ENCODE peak calls at places on chromosomes 12 and 14, in eight cellular contexts. Q, Z, W, J, I, H, V and N are unnamed samples.

GRCh38 chr14:93105362-93105761 is 10.4 kb downstream of the ITPK1 start:
- DNase-seq in J (peak; percentile 64), Q (peak; percentile 73), V (peak; percentile 67), W (peak; percentile 73), I (peak; percentile 41), H (peak; percentile 72), Z (no peak), N (no peak)

GRCh38 chr12:76764856-76765255 is 941 bp downstream of the ZDHHC17 start:
- DNase-seq in V (no peak), Z (no peak), J (peak; percentile 41), W (no peak), Q (peak; percentile 18), I (no peak), H (no peak), N (no peak)

GRCh38 chr12:95608252-95609033 is 57.2 kb upstream of the USP44 start:
- DNase-seq in I (peak; percentile 85), Z (no peak), Q (peak; percentile 54), V (peak; percentile 88), W (peak; percentile 91), H (peak; percentile 65), J (peak; percentile 24), N (no peak)

GRCh38 chr12:115755061-115755751 is 522.3 kb downstream of the MED13L start:
- DNase-seq in Q (no peak), W (no peak), V (no peak), J (no peak), Z (no peak), H (no peak), I (no peak), N (no peak)

GRCh38 chr12:26701604-26702215 is 131.3 kb downstream of the ITPR2 start:
- DNase-seq in Z (no peak), I (no peak), V (no peak), Q (peak; percentile 76), J (peak; percentile 75), H (no peak), W (no peak), N (no peak)

GRCh38 chr12:104263026-104263425 is 40.5 kb upstream of the EID3 start:
- DNase-seq in V (no peak), J (no peak), H (no peak), Q (no peak), I (no peak), W (no peak), Z (no peak), N (peak; percentile 30)

GRCh38 chr14:90597961-90598360 is 201.1 kb downstream of the CALM1 start:
- DNase-seq in H (no peak), W (no peak), Z (no peak), I (no peak), J (no peak), Q (no peak), V (no peak), N (no peak)

GRCh38 chr14:91114079-91115065 is 499 bp downstream of the DGLUCY start:
- DNase-seq in W (peak; percentile 84), H (peak; percentile 41), Q (peak; percentile 44), I (peak; percentile 66), Z (peak; percentile 84), V (no peak), J (peak; percentile 81), N (no peak)

GRCh38 chr12:49068879-49069506 is 786 bp downstream of the RHEBL1 start:
- DNase-seq in H (no peak), W (no peak), Z (no peak), Q (no peak), I (no peak), V (no peak), J (no peak), N (no peak)

GRCh38 chr12:98373019-98373554 is 142.3 kb upstream of the TMPO start:
- DNase-seq in W (no peak), H (no peak), I (no peak), V (no peak), Q (peak; percentile 73), Z (no peak), J (peak; percentile 73), N (no peak)

GRCh38 chr12:95733156-95733825 is 57.3 kb downstream of the NTN4 start:
- DNase-seq in Q (peak; percentile 14), J (no peak), W (no peak), I (no peak), H (no peak), V (no peak), Z (no peak), N (no peak)

GRCh38 chr12:114476159-114476558 is 70.2 kb upstream of the TBX5 start:
- DNase-seq in I (no peak), W (no peak), H (no peak), Z (no peak), Q (peak; percentile 58), V (no peak), J (peak; percentile 16), N (no peak)

GRCh38 chr12:131793623-131794022 is 34.6 kb upstream of the MMP17 start:
- DNase-seq in Z (no peak), H (no peak), W (no peak), Q (peak; percentile 11), V (no peak), J (peak; percentile 60), I (no peak), N (no peak)

GRCh38 chr12:108849653-108850052 is 7.7 kb downstream of the SSH1 start:
- DNase-seq in Q (no peak), V (no peak), W (no peak), I (no peak), H (no peak), Z (no peak), J (peak; percentile 64), N (no peak)

GRCh38 chr12:89932950-89933349 is 224.3 kb upstream of the ATP2B1 start:
- DNase-seq in I (no peak), Z (no peak), V (no peak), W (no peak), Q (no peak), H (no peak), J (peak; percentile 67), N (no peak)

GRCh38 chr12:64497484-64497883 is 45.6 kb downstream of the TBK1 start:
- DNase-seq in W (no peak), V (no peak), J (no peak), Q (no peak), H (no peak), Z (no peak), I (no peak), N (no peak)

GRCh38 chr12:92971869-92972524 is 42.9 kb upstream of the EEA1 start:
- DNase-seq in H (no peak), Q (peak; percentile 82), W (no peak), V (no peak), I (no peak), Z (no peak), J (peak; percentile 93), N (no peak)

GRCh38 chr14:86815341-86815740 is 1177.6 kb downstream of the GALC start:
- DNase-seq in Z (no peak), W (no peak), V (no peak), H (no peak), I (no peak), Q (no peak), J (no peak), N (no peak)

GRCh38 chr14:24392327-24393098 is 6.3 kb upstream of the NYNRIN start:
- DNase-seq in Q (peak; percentile 75), V (no peak), W (no peak), H (no peak), Z (no peak), J (peak; percentile 80), I (no peak), N (no peak)
- TF ChIP-seq CTCF in Q (peak; percentile 38), V (no peak), W (no peak), H (no peak), Z (no peak), J (peak; percentile 47), I (no peak), N (peak; percentile 45)

DNA sequence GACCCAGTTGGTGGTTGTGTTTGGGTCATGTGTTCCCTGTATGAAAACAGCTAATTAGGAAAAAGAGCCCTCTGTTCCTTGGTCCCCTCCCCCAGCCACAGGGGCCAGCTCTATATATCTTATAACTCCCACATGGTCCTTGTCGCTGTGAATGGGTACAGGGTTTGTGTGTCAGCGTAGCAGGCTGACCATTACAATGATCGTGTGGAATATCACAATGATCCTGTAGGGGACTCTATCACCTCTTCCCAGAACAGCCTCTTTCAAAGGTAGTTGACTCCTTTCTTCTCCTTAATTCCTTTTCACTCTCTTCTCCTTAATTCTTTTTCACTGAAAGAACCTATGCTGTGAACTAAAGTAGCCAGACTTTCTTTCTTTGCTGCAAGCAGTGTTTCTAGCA is 51.6 kb upstream of the RIC8B start:
- DNase-seq in Z (no peak), J (no peak), I (no peak), Q (no peak), W (no peak), H (no peak), V (no peak), N (peak; percentile 46)
- TF ChIP-seq CTCF in Z (peak; percentile 57), J (peak; percentile 33), I (no peak), Q (peak; percentile 9), W (peak; percentile 25), H (no peak), V (no peak), N (no peak)

GRCh38 chr14:76773956-76774355 is 12.7 kb downstream of the VASH1 start:
- DNase-seq in J (no peak), H (no peak), V (peak; percentile 28), Z (peak; percentile 43), Q (no peak), I (no peak), W (peak; percentile 54), N (no peak)

GRCh38 chr14:76772300-76773187 is 11.3 kb downstream of the VASH1 start:
- DNase-seq in H (peak; percentile 67), Q (peak; percentile 98), I (no peak), Z (peak; percentile 64), J (peak; percentile 77), W (peak; percentile 88), V (peak; percentile 87), N (no peak)

GRCh38 chr14:76774471-76775158 is 13.3 kb downstream of the VASH1 start:
- DNase-seq in H (no peak), J (no peak), Q (no peak), V (peak; percentile 4), I (no peak), W (no peak), Z (peak; percentile 44), N (no peak)

GRCh38 chr14:76771432-76771980 is 10.2 kb downstream of the VASH1 start:
- DNase-seq in V (peak; percentile 13), I (no peak), H (no peak), Q (no peak), J (no peak), W (peak; percentile 50), Z (peak; percentile 40), N (peak; percentile 56)

DNA sequence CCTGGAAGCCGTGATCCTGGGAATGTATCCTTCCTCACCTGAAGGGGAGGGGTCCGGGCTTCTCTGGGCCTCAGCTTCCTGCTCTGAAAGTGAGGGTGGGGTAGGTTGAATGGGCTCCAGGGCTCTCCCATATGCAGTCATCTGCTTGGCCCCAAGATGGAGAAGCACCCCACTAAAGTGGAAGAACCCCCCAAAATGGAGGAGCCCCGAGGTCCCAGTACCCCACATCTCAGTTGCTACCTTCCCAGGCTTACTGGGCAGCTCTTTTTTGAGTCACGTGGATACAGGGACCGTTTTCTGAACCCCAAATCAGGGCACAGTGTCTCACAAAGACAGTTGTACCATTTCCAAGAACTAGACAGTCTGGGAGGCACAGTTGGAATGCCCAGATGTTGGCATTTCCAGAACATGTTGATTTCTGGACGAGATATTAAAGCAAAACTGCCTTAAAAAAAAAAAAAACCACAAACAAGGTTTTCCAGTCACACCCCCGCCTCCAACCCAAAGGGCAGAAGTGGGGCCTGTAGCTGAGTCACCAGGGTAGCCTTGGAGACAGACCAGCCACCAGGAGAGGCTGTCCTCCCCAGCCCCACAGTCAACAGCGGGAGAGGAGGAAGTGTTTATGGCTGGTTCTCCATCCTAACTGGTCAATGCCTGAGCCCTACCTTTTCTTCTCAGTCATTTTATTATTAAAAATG is 12.1 kb downstream of the VASH1 start:
- DNase-seq in V (peak; percentile 81), H (peak; percentile 63), Z (peak; percentile 29), J (peak; percentile 91), I (no peak), W (peak; percentile 92), Q (peak; percentile 93), N (peak; percentile 83)
- TF ChIP-seq CTCF in V (no peak), H (no peak), Z (no peak), J (peak; percentile 30), I (no peak), W (no peak), Q (peak; percentile 21), N (peak; percentile 11)

GRCh38 chr14:50999726-51000125 is 55.4 kb upstream of the PYGL start:
- DNase-seq in W (no peak), Z (no peak), I (no peak), Q (no peak), V (no peak), J (no peak), H (no peak), N (no peak)
- TF ChIP-seq CTCF in W (no peak), Z (no peak), I (no peak), Q (no peak), V (no peak), J (no peak), H (peak; percentile 27), N (no peak)